ENCODE peak calls at places on chromosomes 1 and 21, in eight cellular contexts. One of them, this sample, is unnamed. For H3K4me1, the result is how much of the 10 kb centered on the place peaks cover.

GRCh38 chr1:31848381-31848897 is 32.6 kb upstream of the SPOCD1 start:
- DNase-seq in CD4-positive, CD25-positive, alpha-beta regulatory T cell: peak
- DNase-seq in sigmoid colon: peak
- DNase-seq in CD8-positive, alpha-beta T cell: peak
- DNase-seq in left ventricle myocardium inferior: no peak
- DNase-seq in naive thymus-derived CD4-positive, alpha-beta T cell: peak
- DNase-seq in cardiac muscle cell: no peak
- DNase-seq in H1: no peak
- DNase-seq in this sample: no peak

GRCh38 chr1:99180343-99180808 is 83.9 kb upstream of the PLPPR4 start:
- DNase-seq in CD4-positive, CD25-positive, alpha-beta regulatory T cell: peak
- DNase-seq in sigmoid colon: peak
- DNase-seq in CD8-positive, alpha-beta T cell: peak
- DNase-seq in left ventricle myocardium inferior: peak
- DNase-seq in naive thymus-derived CD4-positive, alpha-beta T cell: peak
- DNase-seq in cardiac muscle cell: peak
- DNase-seq in H1: peak
- DNase-seq in this sample: peak

GRCh38 chr1:1482856-1483255 is 11.3 kb downstream of the ATAD3B start:
- DNase-seq in CD4-positive, CD25-positive, alpha-beta regulatory T cell: no peak
- DNase-seq in sigmoid colon: no peak
- DNase-seq in CD8-positive, alpha-beta T cell: no peak
- DNase-seq in left ventricle myocardium inferior: no peak
- DNase-seq in naive thymus-derived CD4-positive, alpha-beta T cell: no peak
- DNase-seq in cardiac muscle cell: no peak
- DNase-seq in H1: no peak
- DNase-seq in this sample: no peak

GRCh38 chr1:1204998-1205768 is 1.2 kb downstream of the TNFRSF18 start:
- DNase-seq in CD4-positive, CD25-positive, alpha-beta regulatory T cell: no peak
- DNase-seq in sigmoid colon: no peak
- DNase-seq in CD8-positive, alpha-beta T cell: no peak
- DNase-seq in left ventricle myocardium inferior: peak
- DNase-seq in naive thymus-derived CD4-positive, alpha-beta T cell: no peak
- DNase-seq in cardiac muscle cell: no peak
- DNase-seq in H1: no peak
- DNase-seq in this sample: no peak

GRCh38 chr1:42680045-42680444 is 2.2 kb upstream of the YBX1 start:
- DNase-seq in CD4-positive, CD25-positive, alpha-beta regulatory T cell: no peak
- DNase-seq in sigmoid colon: no peak
- DNase-seq in CD8-positive, alpha-beta T cell: no peak
- DNase-seq in left ventricle myocardium inferior: no peak
- DNase-seq in naive thymus-derived CD4-positive, alpha-beta T cell: no peak
- DNase-seq in cardiac muscle cell: no peak
- DNase-seq in H1: no peak
- DNase-seq in this sample: no peak

GRCh38 chr1:145837658-145838057 is 7.8 kb upstream of the NUDT17 start:
- DNase-seq in CD4-positive, CD25-positive, alpha-beta regulatory T cell: no peak
- DNase-seq in sigmoid colon: no peak
- DNase-seq in CD8-positive, alpha-beta T cell: no peak
- DNase-seq in left ventricle myocardium inferior: no peak
- DNase-seq in naive thymus-derived CD4-positive, alpha-beta T cell: no peak
- DNase-seq in cardiac muscle cell: no peak
- DNase-seq in H1: no peak
- DNase-seq in this sample: no peak

GRCh38 chr1:101992816-101993575 is 3.7 kb downstream of the OLFM3 start:
- DNase-seq in CD4-positive, CD25-positive, alpha-beta regulatory T cell: no peak
- DNase-seq in sigmoid colon: no peak
- DNase-seq in CD8-positive, alpha-beta T cell: no peak
- DNase-seq in left ventricle myocardium inferior: no peak
- DNase-seq in naive thymus-derived CD4-positive, alpha-beta T cell: no peak
- DNase-seq in cardiac muscle cell: no peak
- DNase-seq in H1: no peak
- DNase-seq in this sample: no peak

GRCh38 chr1:25675729-25676476 is 59.3 kb downstream of the MAN1C1 start:
- DNase-seq in CD4-positive, CD25-positive, alpha-beta regulatory T cell: peak
- DNase-seq in sigmoid colon: no peak
- DNase-seq in CD8-positive, alpha-beta T cell: peak
- DNase-seq in left ventricle myocardium inferior: no peak
- DNase-seq in naive thymus-derived CD4-positive, alpha-beta T cell: peak
- DNase-seq in cardiac muscle cell: no peak
- DNase-seq in H1: no peak
- DNase-seq in this sample: no peak

GRCh38 chr1:226580625-226581270 is 32.2 kb downstream of the STUM start:
- DNase-seq in CD4-positive, CD25-positive, alpha-beta regulatory T cell: no peak
- DNase-seq in sigmoid colon: peak
- DNase-seq in CD8-positive, alpha-beta T cell: no peak
- DNase-seq in left ventricle myocardium inferior: no peak
- DNase-seq in naive thymus-derived CD4-positive, alpha-beta T cell: no peak
- DNase-seq in cardiac muscle cell: no peak
- DNase-seq in H1: no peak
- DNase-seq in this sample: no peak

GRCh38 chr1:68107771-68108170 is 57.3 kb upstream of the DIRAS3 start:
- DNase-seq in CD4-positive, CD25-positive, alpha-beta regulatory T cell: no peak
- DNase-seq in sigmoid colon: no peak
- DNase-seq in CD8-positive, alpha-beta T cell: no peak
- DNase-seq in left ventricle myocardium inferior: no peak
- DNase-seq in naive thymus-derived CD4-positive, alpha-beta T cell: no peak
- DNase-seq in cardiac muscle cell: peak
- DNase-seq in H1: no peak
- DNase-seq in this sample: no peak

GRCh38 chr1:58119971-58120370 is 426.6 kb downstream of the OMA1 start:
- DNase-seq in CD4-positive, CD25-positive, alpha-beta regulatory T cell: no peak
- DNase-seq in sigmoid colon: no peak
- DNase-seq in CD8-positive, alpha-beta T cell: no peak
- DNase-seq in left ventricle myocardium inferior: no peak
- DNase-seq in naive thymus-derived CD4-positive, alpha-beta T cell: no peak
- DNase-seq in cardiac muscle cell: no peak
- DNase-seq in H1: no peak
- DNase-seq in this sample: no peak

GRCh38 chr1:164440222-164440621 is 118.8 kb upstream of the PBX1 start:
- DNase-seq in CD4-positive, CD25-positive, alpha-beta regulatory T cell: no peak
- DNase-seq in sigmoid colon: peak
- DNase-seq in CD8-positive, alpha-beta T cell: no peak
- DNase-seq in left ventricle myocardium inferior: peak
- DNase-seq in naive thymus-derived CD4-positive, alpha-beta T cell: no peak
- DNase-seq in cardiac muscle cell: peak
- DNase-seq in H1: no peak
- DNase-seq in this sample: no peak

GRCh38 chr1:41900611-41901444 is 17.9 kb downstream of the HIVEP3 start:
- DNase-seq in CD4-positive, CD25-positive, alpha-beta regulatory T cell: no peak
- DNase-seq in sigmoid colon: no peak
- DNase-seq in CD8-positive, alpha-beta T cell: no peak
- DNase-seq in left ventricle myocardium inferior: no peak
- DNase-seq in naive thymus-derived CD4-positive, alpha-beta T cell: no peak
- DNase-seq in cardiac muscle cell: peak
- DNase-seq in H1: peak
- DNase-seq in this sample: peak

GRCh38 chr1:99619583-99619982 is 26.3 kb upstream of the PALMD start:
- DNase-seq in CD4-positive, CD25-positive, alpha-beta regulatory T cell: no peak
- DNase-seq in sigmoid colon: no peak
- DNase-seq in CD8-positive, alpha-beta T cell: no peak
- DNase-seq in left ventricle myocardium inferior: no peak
- DNase-seq in naive thymus-derived CD4-positive, alpha-beta T cell: no peak
- DNase-seq in cardiac muscle cell: no peak
- DNase-seq in H1: no peak
- DNase-seq in this sample: no peak

GRCh38 chr1:10947691-10948462 is 64.6 kb upstream of the TARDBP start:
- DNase-seq in CD4-positive, CD25-positive, alpha-beta regulatory T cell: no peak
- DNase-seq in sigmoid colon: no peak
- DNase-seq in CD8-positive, alpha-beta T cell: no peak
- DNase-seq in left ventricle myocardium inferior: no peak
- DNase-seq in naive thymus-derived CD4-positive, alpha-beta T cell: no peak
- DNase-seq in cardiac muscle cell: no peak
- DNase-seq in H1: no peak
- DNase-seq in this sample: no peak
- H3K4me1 ChIP-seq in CD4-positive, CD25-positive, alpha-beta regulatory T cell: under half
- H3K4me1 ChIP-seq in sigmoid colon: under half
- H3K4me1 ChIP-seq in CD8-positive, alpha-beta T cell: under half
- H3K4me1 ChIP-seq in left ventricle myocardium inferior: under half
- H3K4me1 ChIP-seq in naive thymus-derived CD4-positive, alpha-beta T cell: under half
- H3K4me1 ChIP-seq in cardiac muscle cell: under half
- H3K4me1 ChIP-seq in H1: under half
- H3K4me1 ChIP-seq in this sample: under half

GRCh38 chr1:10671551-10672375 is 124.7 kb downstream of the CASZ1 start:
- DNase-seq in CD4-positive, CD25-positive, alpha-beta regulatory T cell: no peak
- DNase-seq in sigmoid colon: no peak
- DNase-seq in CD8-positive, alpha-beta T cell: no peak
- DNase-seq in left ventricle myocardium inferior: no peak
- DNase-seq in naive thymus-derived CD4-positive, alpha-beta T cell: no peak
- DNase-seq in cardiac muscle cell: no peak
- DNase-seq in H1: no peak
- DNase-seq in this sample: no peak

GRCh38 chr1:10671090-10671489 is 125.4 kb downstream of the CASZ1 start:
- DNase-seq in CD4-positive, CD25-positive, alpha-beta regulatory T cell: no peak
- DNase-seq in sigmoid colon: no peak
- DNase-seq in CD8-positive, alpha-beta T cell: no peak
- DNase-seq in left ventricle myocardium inferior: no peak
- DNase-seq in naive thymus-derived CD4-positive, alpha-beta T cell: no peak
- DNase-seq in cardiac muscle cell: no peak
- DNase-seq in H1: no peak
- DNase-seq in this sample: no peak

GRCh38 chr1:10674222-10674621 is 122.2 kb downstream of the CASZ1 start:
- DNase-seq in CD4-positive, CD25-positive, alpha-beta regulatory T cell: no peak
- DNase-seq in sigmoid colon: no peak
- DNase-seq in CD8-positive, alpha-beta T cell: no peak
- DNase-seq in left ventricle myocardium inferior: no peak
- DNase-seq in naive thymus-derived CD4-positive, alpha-beta T cell: no peak
- DNase-seq in cardiac muscle cell: no peak
- DNase-seq in H1: no peak
- DNase-seq in this sample: no peak

GRCh38 chr1:10673305-10673704 is 123.1 kb downstream of the CASZ1 start:
- DNase-seq in CD4-positive, CD25-positive, alpha-beta regulatory T cell: no peak
- DNase-seq in sigmoid colon: no peak
- DNase-seq in CD8-positive, alpha-beta T cell: no peak
- DNase-seq in left ventricle myocardium inferior: no peak
- DNase-seq in naive thymus-derived CD4-positive, alpha-beta T cell: no peak
- DNase-seq in cardiac muscle cell: no peak
- DNase-seq in H1: no peak
- DNase-seq in this sample: no peak

DNA sequence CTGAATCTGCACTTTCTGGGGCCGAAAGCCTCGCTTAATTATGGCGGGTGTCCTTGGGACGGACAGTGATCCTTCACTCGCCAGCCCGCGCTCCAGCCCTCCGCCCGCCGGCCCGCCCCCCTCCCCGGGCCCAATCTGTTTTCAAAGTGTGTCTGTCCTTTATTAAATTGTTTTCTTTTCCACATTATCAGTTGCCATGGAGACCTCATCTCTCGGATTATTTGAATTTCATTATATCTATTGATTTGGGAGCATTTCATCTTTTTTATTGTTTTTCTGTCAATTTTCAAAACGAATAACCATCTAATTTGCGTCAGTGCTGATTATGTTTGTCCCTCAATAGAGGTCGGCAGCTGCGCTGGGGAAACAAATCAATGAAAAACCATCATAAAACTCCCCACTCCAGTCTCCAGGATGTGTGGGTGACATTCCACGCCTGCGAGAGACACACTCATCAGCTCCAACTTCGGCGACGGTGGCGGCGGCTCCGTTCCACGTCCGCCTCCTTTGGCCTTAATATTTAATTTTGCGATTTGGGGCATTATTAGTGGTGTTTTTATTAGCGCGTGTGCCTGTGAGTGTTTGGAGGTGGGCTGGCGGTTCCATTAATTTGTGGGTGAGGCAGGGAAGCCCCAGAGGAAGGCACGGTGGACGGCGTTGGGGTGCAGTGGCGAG is 123.9 kb downstream of the CASZ1 start:
- DNase-seq in CD4-positive, CD25-positive, alpha-beta regulatory T cell: no peak
- DNase-seq in sigmoid colon: no peak
- DNase-seq in CD8-positive, alpha-beta T cell: no peak
- DNase-seq in left ventricle myocardium inferior: no peak
- DNase-seq in naive thymus-derived CD4-positive, alpha-beta T cell: no peak
- DNase-seq in cardiac muscle cell: no peak
- DNase-seq in H1: no peak
- DNase-seq in this sample: no peak
- H3K4me1 ChIP-seq in CD4-positive, CD25-positive, alpha-beta regulatory T cell: under half
- H3K4me1 ChIP-seq in sigmoid colon: half or more
- H3K4me1 ChIP-seq in CD8-positive, alpha-beta T cell: under half
- H3K4me1 ChIP-seq in left ventricle myocardium inferior: half or more
- H3K4me1 ChIP-seq in naive thymus-derived CD4-positive, alpha-beta T cell: under half
- H3K4me1 ChIP-seq in cardiac muscle cell: under half
- H3K4me1 ChIP-seq in H1: under half
- H3K4me1 ChIP-seq in this sample: under half

GRCh38 chr1:109802901-109803561 is 39.3 kb upstream of the EPS8L3 start:
- DNase-seq in CD4-positive, CD25-positive, alpha-beta regulatory T cell: no peak
- DNase-seq in sigmoid colon: peak
- DNase-seq in CD8-positive, alpha-beta T cell: no peak
- DNase-seq in left ventricle myocardium inferior: no peak
- DNase-seq in naive thymus-derived CD4-positive, alpha-beta T cell: no peak
- DNase-seq in cardiac muscle cell: no peak
- DNase-seq in H1: no peak
- DNase-seq in this sample: no peak

GRCh38 chr1:109800291-109800690 is 36.6 kb upstream of the EPS8L3 start:
- DNase-seq in CD4-positive, CD25-positive, alpha-beta regulatory T cell: no peak
- DNase-seq in sigmoid colon: no peak
- DNase-seq in CD8-positive, alpha-beta T cell: no peak
- DNase-seq in left ventricle myocardium inferior: no peak
- DNase-seq in naive thymus-derived CD4-positive, alpha-beta T cell: no peak
- DNase-seq in cardiac muscle cell: no peak
- DNase-seq in H1: no peak
- DNase-seq in this sample: no peak

GRCh38 chr1:109803901-109804331 is 40.2 kb upstream of the EPS8L3 start:
- DNase-seq in CD4-positive, CD25-positive, alpha-beta regulatory T cell: no peak
- DNase-seq in sigmoid colon: peak
- DNase-seq in CD8-positive, alpha-beta T cell: no peak
- DNase-seq in left ventricle myocardium inferior: no peak
- DNase-seq in naive thymus-derived CD4-positive, alpha-beta T cell: no peak
- DNase-seq in cardiac muscle cell: peak
- DNase-seq in H1: no peak
- DNase-seq in this sample: no peak

GRCh38 chr1:109801791-109802135 is 38.0 kb upstream of the EPS8L3 start:
- DNase-seq in CD4-positive, CD25-positive, alpha-beta regulatory T cell: no peak
- DNase-seq in sigmoid colon: no peak
- DNase-seq in CD8-positive, alpha-beta T cell: no peak
- DNase-seq in left ventricle myocardium inferior: no peak
- DNase-seq in naive thymus-derived CD4-positive, alpha-beta T cell: no peak
- DNase-seq in cardiac muscle cell: no peak
- DNase-seq in H1: no peak
- DNase-seq in this sample: no peak

GRCh38 chr1:109802136-109802900 is 38.6 kb upstream of the EPS8L3 start:
- DNase-seq in CD4-positive, CD25-positive, alpha-beta regulatory T cell: peak
- DNase-seq in sigmoid colon: no peak
- DNase-seq in CD8-positive, alpha-beta T cell: peak
- DNase-seq in left ventricle myocardium inferior: no peak
- DNase-seq in naive thymus-derived CD4-positive, alpha-beta T cell: peak
- DNase-seq in cardiac muscle cell: no peak
- DNase-seq in H1: no peak
- DNase-seq in this sample: no peak
- H3K4me1 ChIP-seq in CD4-positive, CD25-positive, alpha-beta regulatory T cell: half or more
- H3K4me1 ChIP-seq in sigmoid colon: under half
- H3K4me1 ChIP-seq in CD8-positive, alpha-beta T cell: half or more
- H3K4me1 ChIP-seq in left ventricle myocardium inferior: under half
- H3K4me1 ChIP-seq in naive thymus-derived CD4-positive, alpha-beta T cell: under half
- H3K4me1 ChIP-seq in cardiac muscle cell: under half
- H3K4me1 ChIP-seq in H1: under half
- H3K4me1 ChIP-seq in this sample: under half

DNA sequence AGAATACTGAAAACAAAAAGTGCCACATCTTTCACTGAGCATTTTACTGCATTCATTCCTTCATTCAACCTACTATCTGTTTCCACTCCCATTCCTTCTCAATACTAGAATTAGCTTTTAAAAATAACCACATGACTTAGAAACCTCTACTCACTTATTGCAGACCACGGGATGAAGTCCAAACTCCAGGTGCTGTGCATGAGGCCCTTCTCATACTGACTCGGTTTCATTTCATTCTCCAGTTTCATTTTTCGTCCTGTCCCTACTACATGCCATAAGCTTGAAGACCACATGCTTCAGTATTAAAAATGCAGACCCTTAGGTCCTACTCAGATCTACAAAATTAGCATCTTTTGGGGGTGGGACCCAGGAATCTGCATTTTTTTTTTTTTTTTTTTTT is 2.3 kb upstream of the BACH1 start:
- DNase-seq in CD4-positive, CD25-positive, alpha-beta regulatory T cell: no peak
- DNase-seq in sigmoid colon: no peak
- DNase-seq in CD8-positive, alpha-beta T cell: no peak
- DNase-seq in left ventricle myocardium inferior: no peak
- DNase-seq in naive thymus-derived CD4-positive, alpha-beta T cell: no peak
- DNase-seq in cardiac muscle cell: no peak
- DNase-seq in H1: no peak
- DNase-seq in this sample: no peak
- H3K4me1 ChIP-seq in CD4-positive, CD25-positive, alpha-beta regulatory T cell: half or more
- H3K4me1 ChIP-seq in sigmoid colon: under half
- H3K4me1 ChIP-seq in CD8-positive, alpha-beta T cell: under half
- H3K4me1 ChIP-seq in left ventricle myocardium inferior: under half
- H3K4me1 ChIP-seq in naive thymus-derived CD4-positive, alpha-beta T cell: under half
- H3K4me1 ChIP-seq in cardiac muscle cell: under half
- H3K4me1 ChIP-seq in H1: under half
- H3K4me1 ChIP-seq in this sample: under half

This sample was measured in foreskin keratinocyte.